ENCODE peak calls at places on chromosome 15, in nine cellular contexts. One of them, this sample, is unnamed.
A peak's percentile ranks its signal among the peaks of the same experiment; 100 is the strongest.

GRCh38 chr15:63634154-63634553 is 37.0 kb downstream of the FBXL22 start:
- DNase-seq in fibroblast of lung: peak; percentile 6
- DNase-seq in right lobe of liver: no peak
- DNase-seq in body of pancreas: no peak
- DNase-seq in CD4-positive, CD25-positive, alpha-beta regulatory T cell: no peak
- DNase-seq in breast epithelium: no peak
- DNase-seq in tibial artery: no peak
- DNase-seq in tibial nerve: no peak
- DNase-seq in H9: no peak
- DNase-seq in this sample: no peak

GRCh38 chr15:58407366-58407765 is 24.4 kb upstream of the LIPC start:
- DNase-seq in breast epithelium: no peak
- DNase-seq in tibial nerve: no peak
- DNase-seq in H9: no peak
- DNase-seq in CD4-positive, CD25-positive, alpha-beta regulatory T cell: no peak
- DNase-seq in tibial artery: no peak
- DNase-seq in fibroblast of lung: no peak
- DNase-seq in body of pancreas: no peak
- DNase-seq in right lobe of liver: no peak
- DNase-seq in this sample: no peak

GRCh38 chr15:33839540-33839939 is 128.8 kb upstream of the CHRM5 start:
- DNase-seq in breast epithelium: no peak
- DNase-seq in body of pancreas: no peak
- DNase-seq in H9: no peak
- DNase-seq in tibial nerve: no peak
- DNase-seq in CD4-positive, CD25-positive, alpha-beta regulatory T cell: no peak
- DNase-seq in right lobe of liver: no peak
- DNase-seq in tibial artery: no peak
- DNase-seq in fibroblast of lung: no peak
- DNase-seq in this sample: no peak

GRCh38 chr15:46312133-46312740 is 677.4 kb downstream of the SQOR start:
- DNase-seq in tibial artery: peak; percentile 76
- DNase-seq in fibroblast of lung: peak; percentile 29
- DNase-seq in H9: peak; percentile 78
- DNase-seq in CD4-positive, CD25-positive, alpha-beta regulatory T cell: peak; percentile 18
- DNase-seq in right lobe of liver: peak; percentile 46
- DNase-seq in breast epithelium: peak; percentile 39
- DNase-seq in tibial nerve: peak; percentile 45
- DNase-seq in body of pancreas: peak; percentile 82
- DNase-seq in this sample: peak; percentile 56

GRCh38 chr15:43492266-43492665 is 690 bp downstream of the TP53BP1 start:
- DNase-seq in breast epithelium: no peak
- DNase-seq in fibroblast of lung: no peak
- DNase-seq in tibial nerve: no peak
- DNase-seq in tibial artery: no peak
- DNase-seq in H9: peak; percentile 47
- DNase-seq in CD4-positive, CD25-positive, alpha-beta regulatory T cell: no peak
- DNase-seq in right lobe of liver: no peak
- DNase-seq in body of pancreas: no peak
- DNase-seq in this sample: no peak

GRCh38 chr15:57551717-57552677 is 39.7 kb upstream of the MYZAP start:
- DNase-seq in breast epithelium: peak; percentile 76
- DNase-seq in fibroblast of lung: peak; percentile 90
- DNase-seq in tibial nerve: no peak
- DNase-seq in H9: peak; percentile 82
- DNase-seq in body of pancreas: peak; percentile 38
- DNase-seq in CD4-positive, CD25-positive, alpha-beta regulatory T cell: no peak
- DNase-seq in right lobe of liver: no peak
- DNase-seq in tibial artery: no peak
- DNase-seq in this sample: peak; percentile 78

GRCh38 chr15:25905140-25905539 is 42.0 kb upstream of the ATP10A start:
- DNase-seq in tibial nerve: no peak
- DNase-seq in tibial artery: no peak
- DNase-seq in body of pancreas: no peak
- DNase-seq in breast epithelium: no peak
- DNase-seq in right lobe of liver: no peak
- DNase-seq in fibroblast of lung: peak; percentile 88
- DNase-seq in CD4-positive, CD25-positive, alpha-beta regulatory T cell: no peak
- DNase-seq in H9: no peak
- DNase-seq in this sample: no peak

GRCh38 chr15:90873998-90874605 is 5.7 kb downstream of the FURIN start:
- DNase-seq in H9: peak; percentile 62
- DNase-seq in body of pancreas: peak; percentile 91
- DNase-seq in tibial artery: no peak
- DNase-seq in breast epithelium: no peak
- DNase-seq in tibial nerve: no peak
- DNase-seq in CD4-positive, CD25-positive, alpha-beta regulatory T cell: no peak
- DNase-seq in fibroblast of lung: peak; percentile 30
- DNase-seq in right lobe of liver: peak; percentile 89
- DNase-seq in this sample: peak; percentile 66

GRCh38 chr15:101063891-101064794 is 145.0 kb downstream of the LRRK1 start:
- DNase-seq in CD4-positive, CD25-positive, alpha-beta regulatory T cell: no peak
- DNase-seq in body of pancreas: peak; percentile 48
- DNase-seq in fibroblast of lung: peak; percentile 62
- DNase-seq in tibial artery: peak; percentile 77
- DNase-seq in H9: peak; percentile 26
- DNase-seq in breast epithelium: no peak
- DNase-seq in right lobe of liver: no peak
- DNase-seq in tibial nerve: peak; percentile 55
- DNase-seq in this sample: no peak

GRCh38 chr15:31551323-31551722 is 224.7 kb downstream of the KLF13 start:
- DNase-seq in breast epithelium: no peak
- DNase-seq in CD4-positive, CD25-positive, alpha-beta regulatory T cell: no peak
- DNase-seq in H9: no peak
- DNase-seq in tibial nerve: no peak
- DNase-seq in fibroblast of lung: no peak
- DNase-seq in right lobe of liver: no peak
- DNase-seq in tibial artery: no peak
- DNase-seq in body of pancreas: no peak
- DNase-seq in this sample: no peak

GRCh38 chr15:99438691-99439523 is 126.9 kb upstream of the MEF2A start:
- DNase-seq in body of pancreas: no peak
- DNase-seq in tibial nerve: peak; percentile 9
- DNase-seq in H9: peak; percentile 25
- DNase-seq in right lobe of liver: no peak
- DNase-seq in CD4-positive, CD25-positive, alpha-beta regulatory T cell: no peak
- DNase-seq in fibroblast of lung: peak; percentile 35
- DNase-seq in tibial artery: peak; percentile 52
- DNase-seq in breast epithelium: peak; percentile 12
- DNase-seq in this sample: no peak

GRCh38 chr15:100721758-100722550 is 119.6 kb downstream of the ASB7 start:
- DNase-seq in tibial artery: peak; percentile 84
- DNase-seq in right lobe of liver: peak; percentile 56
- DNase-seq in CD4-positive, CD25-positive, alpha-beta regulatory T cell: no peak
- DNase-seq in H9: peak; percentile 9
- DNase-seq in fibroblast of lung: peak; percentile 100
- DNase-seq in tibial nerve: peak; percentile 43
- DNase-seq in breast epithelium: peak; percentile 95
- DNase-seq in body of pancreas: peak; percentile 68
- DNase-seq in this sample: peak; percentile 87

GRCh38 chr15:45307230-45307924 is 55.3 kb downstream of the SLC28A2 start:
- DNase-seq in right lobe of liver: no peak
- DNase-seq in tibial nerve: no peak
- DNase-seq in fibroblast of lung: peak; percentile 73
- DNase-seq in CD4-positive, CD25-positive, alpha-beta regulatory T cell: peak; percentile 13
- DNase-seq in H9: no peak
- DNase-seq in breast epithelium: no peak
- DNase-seq in tibial artery: no peak
- DNase-seq in body of pancreas: no peak
- DNase-seq in this sample: peak; percentile 3

GRCh38 chr15:52008698-52009434 is 10.2 kb upstream of the MAPK6 start:
- DNase-seq in body of pancreas: no peak
- DNase-seq in tibial nerve: no peak
- DNase-seq in fibroblast of lung: no peak
- DNase-seq in right lobe of liver: no peak
- DNase-seq in breast epithelium: no peak
- DNase-seq in tibial artery: no peak
- DNase-seq in H9: no peak
- DNase-seq in CD4-positive, CD25-positive, alpha-beta regulatory T cell: no peak
- DNase-seq in this sample: no peak

GRCh38 chr15:60591491-60592385 is 112.8 kb upstream of the ICE2 start:
- DNase-seq in tibial nerve: no peak
- DNase-seq in body of pancreas: peak; percentile 61
- DNase-seq in CD4-positive, CD25-positive, alpha-beta regulatory T cell: peak; percentile 36
- DNase-seq in breast epithelium: no peak
- DNase-seq in fibroblast of lung: no peak
- DNase-seq in tibial artery: peak; percentile 73
- DNase-seq in right lobe of liver: peak; percentile 48
- DNase-seq in H9: peak; percentile 61
- DNase-seq in this sample: peak; percentile 28

GRCh38 chr15:82647045-82647834 is at the start of gene CPEB1:
- DNase-seq in fibroblast of lung: peak; percentile 34
- DNase-seq in breast epithelium: no peak
- DNase-seq in H9: peak; percentile 52
- DNase-seq in body of pancreas: peak; percentile 62
- DNase-seq in CD4-positive, CD25-positive, alpha-beta regulatory T cell: peak; percentile 17
- DNase-seq in tibial artery: peak; percentile 81
- DNase-seq in right lobe of liver: no peak
- DNase-seq in tibial nerve: no peak
- DNase-seq in this sample: no peak

GRCh38 chr15:57422113-57422754 is 45.9 kb downstream of the CGNL1 start:
- DNase-seq in fibroblast of lung: no peak
- DNase-seq in CD4-positive, CD25-positive, alpha-beta regulatory T cell: no peak
- DNase-seq in H9: no peak
- DNase-seq in tibial artery: no peak
- DNase-seq in breast epithelium: no peak
- DNase-seq in body of pancreas: no peak
- DNase-seq in right lobe of liver: no peak
- DNase-seq in tibial nerve: no peak
- DNase-seq in this sample: no peak

GRCh38 chr15:36331531-36332275 is 247.7 kb upstream of the CDIN1 start:
- DNase-seq in H9: no peak
- DNase-seq in CD4-positive, CD25-positive, alpha-beta regulatory T cell: no peak
- DNase-seq in tibial nerve: no peak
- DNase-seq in body of pancreas: no peak
- DNase-seq in fibroblast of lung: peak; percentile 44
- DNase-seq in breast epithelium: no peak
- DNase-seq in right lobe of liver: no peak
- DNase-seq in tibial artery: no peak
- DNase-seq in this sample: no peak

GRCh38 chr15:25787855-25788521 is 75.1 kb downstream of the ATP10A start:
- DNase-seq in fibroblast of lung: peak; percentile 61
- DNase-seq in H9: no peak
- DNase-seq in breast epithelium: no peak
- DNase-seq in tibial artery: peak; percentile 81
- DNase-seq in right lobe of liver: no peak
- DNase-seq in CD4-positive, CD25-positive, alpha-beta regulatory T cell: no peak
- DNase-seq in body of pancreas: peak; percentile 16
- DNase-seq in tibial nerve: no peak
- DNase-seq in this sample: no peak

GRCh38 chr15:77002954-77003912 is 8.3 kb downstream of the PSTPIP1 start:
- DNase-seq in breast epithelium: no peak
- DNase-seq in tibial nerve: no peak
- DNase-seq in body of pancreas: no peak
- DNase-seq in right lobe of liver: peak; percentile 61
- DNase-seq in CD4-positive, CD25-positive, alpha-beta regulatory T cell: peak; percentile 48
- DNase-seq in tibial artery: peak; percentile 79
- DNase-seq in H9: no peak
- DNase-seq in fibroblast of lung: no peak
- DNase-seq in this sample: no peak

GRCh38 chr15:49760749-49761148 is 139.9 kb downstream of the DTWD1 start:
- DNase-seq in tibial artery: no peak
- DNase-seq in breast epithelium: no peak
- DNase-seq in CD4-positive, CD25-positive, alpha-beta regulatory T cell: no peak
- DNase-seq in H9: no peak
- DNase-seq in fibroblast of lung: no peak
- DNase-seq in tibial nerve: no peak
- DNase-seq in body of pancreas: no peak
- DNase-seq in right lobe of liver: no peak
- DNase-seq in this sample: no peak

GRCh38 chr15:49758456-49758855 is 137.6 kb downstream of the DTWD1 start:
- DNase-seq in body of pancreas: no peak
- DNase-seq in CD4-positive, CD25-positive, alpha-beta regulatory T cell: no peak
- DNase-seq in tibial artery: no peak
- DNase-seq in H9: no peak
- DNase-seq in tibial nerve: no peak
- DNase-seq in right lobe of liver: no peak
- DNase-seq in breast epithelium: no peak
- DNase-seq in fibroblast of lung: no peak
- DNase-seq in this sample: no peak

GRCh38 chr15:49758856-49759255 is 138.0 kb downstream of the DTWD1 start:
- DNase-seq in breast epithelium: no peak
- DNase-seq in tibial artery: no peak
- DNase-seq in body of pancreas: no peak
- DNase-seq in tibial nerve: no peak
- DNase-seq in right lobe of liver: no peak
- DNase-seq in CD4-positive, CD25-positive, alpha-beta regulatory T cell: no peak
- DNase-seq in H9: no peak
- DNase-seq in fibroblast of lung: peak; percentile 33
- DNase-seq in this sample: no peak
- H3K4me1 ChIP-seq in breast epithelium: no peaks in the 10 kb centered on the region
- H3K4me1 ChIP-seq in tibial artery: no peaks in the 10 kb centered on the region
- H3K4me1 ChIP-seq in body of pancreas: no peaks in the 10 kb centered on the region
- H3K4me1 ChIP-seq in tibial nerve: no peaks in the 10 kb centered on the region
- H3K4me1 ChIP-seq in right lobe of liver: no peaks in the 10 kb centered on the region
- H3K4me1 ChIP-seq in CD4-positive, CD25-positive, alpha-beta regulatory T cell: no peaks in the 10 kb centered on the region
- H3K4me1 ChIP-seq in H9: no peaks in the 10 kb centered on the region
- H3K4me1 ChIP-seq in fibroblast of lung: no peaks in the 10 kb centered on the region
- H3K4me1 ChIP-seq in this sample: no peaks in the 10 kb centered on the region

GRCh38 chr15:59519329-59519728 is 81.3 kb downstream of the FAM81A start:
- DNase-seq in tibial artery: no peak
- DNase-seq in body of pancreas: no peak
- DNase-seq in fibroblast of lung: no peak
- DNase-seq in tibial nerve: no peak
- DNase-seq in CD4-positive, CD25-positive, alpha-beta regulatory T cell: no peak
- DNase-seq in breast epithelium: no peak
- DNase-seq in H9: no peak
- DNase-seq in right lobe of liver: no peak
- DNase-seq in this sample: no peak
- H3K4me1 ChIP-seq in tibial artery: no peaks in the 10 kb centered on the region
- H3K4me1 ChIP-seq in body of pancreas: no peaks in the 10 kb centered on the region
- H3K4me1 ChIP-seq in fibroblast of lung: no peaks in the 10 kb centered on the region
- H3K4me1 ChIP-seq in tibial nerve: no peaks in the 10 kb centered on the region
- H3K4me1 ChIP-seq in CD4-positive, CD25-positive, alpha-beta regulatory T cell: peaks cover 3% of the 10 kb centered on the region
- H3K4me1 ChIP-seq in breast epithelium: no peaks in the 10 kb centered on the region
- H3K4me1 ChIP-seq in H9: no peaks in the 10 kb centered on the region
- H3K4me1 ChIP-seq in right lobe of liver: no peaks in the 10 kb centered on the region
- H3K4me1 ChIP-seq in this sample: no peaks in the 10 kb centered on the region

GRCh38 chr15:40313531-40314398 is 6.0 kb upstream of the PLCB2 start:
- DNase-seq in H9: no peak
- DNase-seq in body of pancreas: peak; percentile 89
- DNase-seq in breast epithelium: no peak
- DNase-seq in fibroblast of lung: no peak
- DNase-seq in tibial nerve: no peak
- DNase-seq in tibial artery: no peak
- DNase-seq in right lobe of liver: no peak
- DNase-seq in CD4-positive, CD25-positive, alpha-beta regulatory T cell: no peak
- DNase-seq in this sample: peak; percentile 42
- H3K4me1 ChIP-seq in H9: no peaks in the 10 kb centered on the region
- H3K4me1 ChIP-seq in body of pancreas: peaks cover 23% of the 10 kb centered on the region
- H3K4me1 ChIP-seq in breast epithelium: no peaks in the 10 kb centered on the region
- H3K4me1 ChIP-seq in fibroblast of lung: peaks cover 2% of the 10 kb centered on the region
- H3K4me1 ChIP-seq in tibial nerve: no peaks in the 10 kb centered on the region
- H3K4me1 ChIP-seq in tibial artery: no peaks in the 10 kb centered on the region
- H3K4me1 ChIP-seq in right lobe of liver: no peaks in the 10 kb centered on the region
- H3K4me1 ChIP-seq in CD4-positive, CD25-positive, alpha-beta regulatory T cell: peaks cover 9% of the 10 kb centered on the region
- H3K4me1 ChIP-seq in this sample: peaks cover 9% of the 10 kb centered on the region

GRCh38 chr15:50183112-50183794 is 1.3 kb downstream of the SLC27A2 start:
- DNase-seq in right lobe of liver: no peak
- DNase-seq in tibial nerve: no peak
- DNase-seq in fibroblast of lung: no peak
- DNase-seq in body of pancreas: no peak
- DNase-seq in CD4-positive, CD25-positive, alpha-beta regulatory T cell: peak; percentile 0
- DNase-seq in breast epithelium: no peak
- DNase-seq in tibial artery: no peak
- DNase-seq in H9: no peak
- DNase-seq in this sample: no peak
- H3K4me1 ChIP-seq in right lobe of liver: peaks cover 1% of the 10 kb centered on the region
- H3K4me1 ChIP-seq in tibial nerve: no peaks in the 10 kb centered on the region
- H3K4me1 ChIP-seq in fibroblast of lung: no peaks in the 10 kb centered on the region
- H3K4me1 ChIP-seq in body of pancreas: peaks cover 11% of the 10 kb centered on the region
- H3K4me1 ChIP-seq in CD4-positive, CD25-positive, alpha-beta regulatory T cell: peaks cover 9% of the 10 kb centered on the region
- H3K4me1 ChIP-seq in breast epithelium: no peaks in the 10 kb centered on the region
- H3K4me1 ChIP-seq in tibial artery: peaks cover 10% of the 10 kb centered on the region
- H3K4me1 ChIP-seq in H9: no peaks in the 10 kb centered on the region
- H3K4me1 ChIP-seq in this sample: peaks cover 9% of the 10 kb centered on the region